ENCODE peak calls at places on chromosomes 2 and 18, in eight cellular contexts. C, Z, B, I, N, Q, H and T are unnamed samples.

GRCh38 chr2:235898766-235899165 is 269.4 kb downstream of the GBX2 start:
- DNase-seq in C (no peak), Z (no peak), B (no peak), I (no peak), N (no peak), Q (no peak), H (no peak), T (no peak)

GRCh38 chr2:229901819-229902218 is 20.0 kb downstream of the TRIP12 start:
- DNase-seq in C (no peak), Z (no peak), B (peak), I (no peak), N (no peak), Q (no peak), H (no peak), T (no peak)

GRCh38 chr2:241948901-241949735 is 79.6 kb downstream of the RTP5 start:
- DNase-seq in C (no peak), Z (no peak), B (no peak), I (no peak), N (no peak), Q (no peak), H (no peak), T (no peak)

GRCh38 chr2:46163804-46164569 is 133.2 kb upstream of the EPAS1 start:
- DNase-seq in C (no peak), Z (no peak), B (peak), I (no peak), N (no peak), Q (no peak), H (no peak), T (no peak)

GRCh38 chr2:102235042-102235473 is 48.2 kb downstream of the IL1RL2 start:
- DNase-seq in C (no peak), Z (no peak), B (peak), I (peak), N (no peak), Q (no peak), H (no peak), T (no peak)

GRCh38 chr2:132038179-132038882 is 123.4 kb downstream of the ANKRD30BL start:
- DNase-seq in C (no peak), Z (no peak), B (no peak), I (no peak), N (no peak), Q (no peak), H (no peak), T (no peak)

GRCh38 chr2:191386938-191387536 is 141.8 kb downstream of the MYO1B start:
- DNase-seq in C (no peak), Z (no peak), B (no peak), I (no peak), N (no peak), Q (no peak), H (no peak), T (no peak)

GRCh38 chr18:45723921-45724320 is at the start of gene SLC14A1:
- DNase-seq in C (no peak), Z (no peak), B (no peak), I (no peak), N (no peak), Q (no peak), H (no peak), T (peak)

GRCh38 chr2:207111757-207112156 is 54.0 kb downstream of the KLF7 start:
- DNase-seq in C (no peak), Z (no peak), B (no peak), I (no peak), N (no peak), Q (no peak), H (no peak), T (no peak)

GRCh38 chr2:122643725-122644329 is 888.4 kb downstream of the TSN start:
- DNase-seq in C (no peak), Z (no peak), B (peak), I (no peak), N (no peak), Q (no peak), H (peak), T (peak)

GRCh38 chr2:27071990-27072830 is 756 bp upstream of the OST4 start:
- DNase-seq in C (peak), Z (no peak), B (no peak), I (no peak), N (peak), Q (peak), H (no peak), T (peak)

GRCh38 chr2:20471902-20472559 is 25.2 kb downstream of the RHOB start:
- DNase-seq in C (no peak), Z (no peak), B (no peak), I (no peak), N (no peak), Q (no peak), H (no peak), T (no peak)

GRCh38 chr2:120486946-120487345 is 141.0 kb downstream of the INHBB start:
- DNase-seq in C (no peak), Z (peak), B (no peak), I (no peak), N (no peak), Q (no peak), H (no peak), T (no peak)

GRCh38 chr2:16471031-16471430 is 194.6 kb downstream of the CYRIA start:
- DNase-seq in C (no peak), Z (no peak), B (no peak), I (no peak), N (no peak), Q (no peak), H (no peak), T (no peak)

GRCh38 chr18:72544092-72544886 is at the start of gene CBLN2:
- DNase-seq in C (no peak), Z (no peak), B (peak), I (no peak), N (no peak), Q (peak), H (no peak), T (peak)

GRCh38 chr2:236574424-236575145 is 5.0 kb downstream of the ACKR3 start:
- DNase-seq in C (no peak), Z (no peak), B (no peak), I (no peak), N (no peak), Q (no peak), H (no peak), T (no peak)

GRCh38 chr2:178082646-178083045 is 10.1 kb upstream of the PDE11A start:
- DNase-seq in C (no peak), Z (no peak), B (no peak), I (no peak), N (no peak), Q (no peak), H (no peak), T (no peak)

GRCh38 chr18:62716679-62717058 is 1.3 kb downstream of the PHLPP1 start:
- DNase-seq in C (peak), Z (no peak), B (peak), I (no peak), N (peak), Q (peak), H (no peak), T (peak)

GRCh38 chr2:6845312-6845711 is 20.4 kb downstream of the CMPK2 start:
- DNase-seq in C (no peak), Z (no peak), B (peak), I (no peak), N (no peak), Q (no peak), H (no peak), T (peak)

GRCh38 chr2:161606327-161606726 is 17.9 kb upstream of the SLC4A10 start:
- DNase-seq in C (no peak), Z (no peak), B (no peak), I (no peak), N (no peak), Q (no peak), H (no peak), T (no peak)

GRCh38 chr18:49898421-49898820 is 85.1 kb upstream of the ACAA2 start:
- DNase-seq in C (peak), Z (no peak), B (peak), I (peak), N (peak), Q (peak), H (no peak), T (peak)

GRCh38 chr2:229445501-229446294 is 174.6 kb upstream of the PID1 start:
- DNase-seq in C (no peak), Z (peak), B (peak), I (no peak), N (no peak), Q (no peak), H (no peak), T (no peak)

GRCh38 chr2:102437122-102437521 is 14.2 kb downstream of the IL18RAP start:
- DNase-seq in C (no peak), Z (no peak), B (no peak), I (no peak), N (no peak), Q (no peak), H (no peak), T (no peak)

GRCh38 chr18:78069784-78070664 is 820.4 kb downstream of the GALR1 start:
- DNase-seq in C (no peak), Z (no peak), B (no peak), I (no peak), N (no peak), Q (no peak), H (no peak), T (no peak)

GRCh38 chr2:183037281-183037659 is 987 bp downstream of the NCKAP1 start:
- DNase-seq in C (no peak), Z (no peak), B (no peak), I (peak), N (no peak), Q (no peak), H (no peak), T (peak)

GRCh38 chr2:217398101-217398500 is 538.2 kb upstream of the TNP1 start:
- DNase-seq in C (no peak), Z (no peak), B (no peak), I (no peak), N (no peak), Q (no peak), H (no peak), T (no peak)